ENCODE peak calls at places on chromosomes 3 and 15, in five cellular contexts. V is uterus, N is adrenal gland, O is Peyer's patch, G is IMR-90. D is an unnamed sample.

GRCh38 chr3:194351952-194352536 is 916 bp upstream of the CPN2 start:
- DNase-seq in V (no peak), N (no peak), O (no peak), G (no peak), D (no peak)

GRCh38 chr3:171088984-171089754 is 62.6 kb upstream of the SLC2A2 start:
- DNase-seq in V (no peak), N (peak; percentile 33), O (no peak), G (peak; percentile 95), D (no peak)

GRCh38 chr3:132347095-132347494 is 29.9 kb downstream of the ACP3 start:
- DNase-seq in V (no peak), N (peak; percentile 57), O (no peak), G (no peak), D (no peak)

GRCh38 chr15:36817776-36818175 is 238.3 kb downstream of the CDIN1 start:
- DNase-seq in V (no peak), N (no peak), O (no peak), G (no peak), D (no peak)

GRCh38 chr15:68114356-68114755 is 60.2 kb downstream of the PIAS1 start:
- DNase-seq in V (no peak), N (no peak), O (no peak), G (peak; percentile 54), D (peak; percentile 59)

GRCh38 chr15:58985443-58985842 is 2.0 kb upstream of the RNF111 start:
- DNase-seq in V (peak; percentile 55), N (peak; percentile 34), O (no peak), G (peak; percentile 19), D (no peak)

GRCh38 chr3:72953325-72953956 is 43.2 kb upstream of the PPP4R2 start:
- DNase-seq in V (peak; percentile 34), N (peak; percentile 47), O (no peak), G (peak; percentile 30), D (no peak)

GRCh38 chr3:17320266-17320665 is 422.2 kb downstream of the TBC1D5 start:
- DNase-seq in V (no peak), N (no peak), O (no peak), G (peak; percentile 20), D (no peak)

GRCh38 chr3:138609898-138610266 is 1.3 kb downstream of the FAIM start:
- DNase-seq in V (no peak), N (no peak), O (no peak), G (no peak), D (no peak)

GRCh38 chr3:138608322-138609214 is at the start of gene FAIM:
- DNase-seq in V (peak; percentile 69), N (peak; percentile 75), O (peak; percentile 82), G (peak; percentile 62), D (peak; percentile 78)
- TF ChIP-seq POLR2A in V (peak; percentile 32), N (peak; percentile 46), O (no peak), G (peak; percentile 51), D (no peak)

GRCh38 chr3:23202921-23203650 is at the start of gene UBE2E2:
- DNase-seq in V (peak; percentile 76), N (peak; percentile 68), O (peak; percentile 77), G (peak; percentile 66), D (peak; percentile 73)
- TF ChIP-seq POLR2A in V (peak; percentile 83), N (peak; percentile 67), O (no peak), G (peak; percentile 59), D (no peak)

GRCh38 chr3:13636186-13636585 is 87.3 kb downstream of the FBLN2 start:
- DNase-seq in V (no peak), N (no peak), O (no peak), G (no peak), D (no peak)

GRCh38 chr3:13634615-13635014 is 85.7 kb downstream of the FBLN2 start:
- DNase-seq in V (no peak), N (no peak), O (no peak), G (no peak), D (no peak)

GRCh38 chr3:13634151-13634550 is 85.2 kb downstream of the FBLN2 start:
- DNase-seq in V (no peak), N (no peak), O (no peak), G (no peak), D (no peak)

GRCh38 chr3:13631256-13631655 is 82.3 kb downstream of the FBLN2 start:
- DNase-seq in V (no peak), N (no peak), O (no peak), G (no peak), D (no peak)

DNA sequence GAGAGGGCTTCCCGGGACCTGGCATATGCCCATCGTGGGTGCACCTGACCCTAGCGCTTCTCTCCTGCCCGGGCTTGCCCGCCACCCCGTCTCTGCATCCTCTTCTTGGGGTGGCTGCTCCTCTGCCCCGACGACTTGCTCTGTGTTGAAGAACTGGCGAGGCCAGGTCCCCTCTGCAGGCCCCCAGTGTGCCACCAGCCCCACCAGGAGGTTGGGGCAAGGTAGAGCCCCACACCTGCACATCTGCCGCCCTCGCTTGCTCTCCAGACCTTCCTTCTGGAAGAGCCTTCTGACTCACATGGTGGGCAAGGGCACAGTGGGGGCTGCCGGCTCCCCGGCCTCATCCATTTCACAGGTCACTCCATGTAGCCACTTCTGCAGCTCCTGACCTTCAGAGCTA is 84.3 kb downstream of the FBLN2 start:
- DNase-seq in V (no peak), N (no peak), O (no peak), G (no peak), D (no peak)
- TF ChIP-seq POLR2A in V (no peak), N (no peak), O (no peak), G (no peak), D (no peak)

GRCh38 chr15:63381301-63382192 is at the start of gene CA12:
- DNase-seq in V (peak; percentile 39), N (peak; percentile 32), O (peak; percentile 81), G (peak; percentile 55), D (peak; percentile 25)
- TF ChIP-seq POLR2A in V (peak; percentile 55), N (no peak), O (peak; percentile 74), G (peak; percentile 25), D (no peak)

GRCh38 chr3:111978493-111978832 is 363 bp upstream of the ABHD10 start:
- DNase-seq in V (no peak), N (no peak), O (no peak), G (no peak), D (no peak)
- TF ChIP-seq POLR2A in V (no peak), N (no peak), O (no peak), G (no peak), D (no peak)

GRCh38 chr3:5678844-5679243 is 491.3 kb downstream of the EDEM1 start:
- DNase-seq in V (no peak), N (no peak), O (no peak), G (no peak), D (no peak)
- TF ChIP-seq POLR2A in V (no peak), N (no peak), O (no peak), G (no peak), D (no peak)

GRCh38 chr15:85377986-85378385 is 2.4 kb upstream of the AKAP13 start:
- DNase-seq in V (no peak), N (no peak), O (no peak), G (no peak), D (no peak)

GRCh38 chr15:85380860-85381535 is 595 bp downstream of the AKAP13 start:
- DNase-seq in V (no peak), N (peak; percentile 46), O (peak; percentile 79), G (no peak), D (peak; percentile 70)

GRCh38 chr15:85379403-85380131 is 836 bp upstream of the AKAP13 start:
- DNase-seq in V (no peak), N (no peak), O (peak; percentile 52), G (no peak), D (peak; percentile 54)

GRCh38 chr15:85381850-85382751 is 1.7 kb downstream of the AKAP13 start:
- DNase-seq in V (no peak), N (no peak), O (no peak), G (no peak), D (no peak)

GRCh38 chr15:85380217-85380859 is at the start of gene AKAP13:
- DNase-seq in V (peak; percentile 96), N (peak; percentile 98), O (peak; percentile 98), G (peak; percentile 99), D (peak; percentile 97)
- TF ChIP-seq POLR2A in V (peak; percentile 97), N (peak; percentile 95), O (peak; percentile 95), G (peak; percentile 73), D (peak; percentile 35)

GRCh38 chr3:46628980-46629379 is 16.7 kb downstream of the FAM240A start:
- DNase-seq in V (peak; percentile 24), N (no peak), O (no peak), G (no peak), D (no peak)

GRCh38 chr3:46627078-46627477 is 14.8 kb downstream of the FAM240A start:
- DNase-seq in V (no peak), N (no peak), O (no peak), G (no peak), D (no peak)

GRCh38 chr3:46632792-46633191 is 20.5 kb downstream of the FAM240A start:
- DNase-seq in V (no peak), N (peak; percentile 28), O (no peak), G (peak; percentile 44), D (no peak)

GRCh38 chr3:46626039-46626438 is 13.7 kb downstream of the FAM240A start:
- DNase-seq in V (no peak), N (no peak), O (no peak), G (no peak), D (no peak)

DNA sequence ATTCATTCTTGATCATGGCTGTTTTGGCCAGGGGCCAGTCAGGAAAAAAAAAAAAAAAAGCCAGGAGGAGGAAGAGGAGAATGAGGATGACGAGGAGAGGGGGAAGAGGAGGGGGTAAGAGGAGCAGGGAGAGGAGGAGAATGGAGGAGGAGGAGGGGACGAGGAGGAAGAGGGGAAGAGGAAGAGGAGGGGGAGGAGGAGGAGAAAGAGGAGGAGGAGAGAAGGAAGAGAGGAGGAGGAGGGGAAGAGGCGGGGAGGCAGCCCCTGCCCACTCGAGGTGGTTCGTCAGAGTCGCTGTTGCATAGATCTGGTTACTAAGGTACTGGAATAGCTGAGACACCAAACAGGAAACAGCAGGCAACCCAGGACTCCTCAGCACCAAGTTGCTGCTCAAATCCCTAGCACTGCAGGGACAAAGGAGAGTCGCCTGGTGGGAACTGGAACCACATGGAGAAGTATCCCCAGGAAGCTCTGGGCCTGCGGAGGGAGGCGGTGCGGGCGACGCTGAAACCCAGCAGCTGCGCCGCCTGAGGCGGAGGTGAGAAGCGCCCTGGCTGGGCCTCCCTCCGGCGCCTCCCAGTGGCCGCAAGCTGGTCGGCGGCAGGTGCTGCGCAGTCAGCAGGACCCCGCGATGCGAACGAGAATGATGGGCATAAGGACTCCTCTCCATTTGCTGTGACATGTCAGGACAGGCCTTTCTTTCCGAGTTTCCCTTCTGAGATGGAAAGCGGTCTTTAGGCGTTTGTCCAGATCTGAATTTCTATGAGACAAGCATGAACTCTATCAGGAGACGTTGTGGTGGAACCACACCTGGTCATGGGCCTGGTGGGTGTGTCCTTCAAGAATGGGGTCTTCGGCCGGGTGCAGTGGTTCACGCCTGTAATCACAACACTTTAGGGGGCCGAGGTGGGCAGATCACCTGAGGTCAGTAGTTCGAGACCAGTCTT is 17.5 kb downstream of the FAM240A start:
- DNase-seq in V (peak; percentile 82), N (peak; percentile 83), O (peak; percentile 87), G (peak; percentile 76), D (peak; percentile 87)
- TF ChIP-seq POLR2A in V (no peak), N (no peak), O (no peak), G (no peak), D (no peak)